ENCODE peak calls at places on chromosomes 12 and 14, in five cellular contexts. A is AG09319, K is Panc1, W is fibroblast of pulmonary artery, P is activated B cell treated with CpG ODN at 0.5 μM for 24 hours. B is an unnamed sample.

GRCh38 chr12:12779529-12779928 is 5.9 kb upstream of the APOLD1 start:
- DNase-seq in A (peak), K (no peak), W (peak), P (no peak), B (no peak)

GRCh38 chr14:70907996-70908917 is 998 bp downstream of the PCNX1 start:
- DNase-seq in A (no peak), K (no peak), W (peak), P (peak), B (no peak)

GRCh38 chr12:43776498-43776897 is 17.7 kb downstream of the IRAK4 start:
- DNase-seq in A (no peak), K (no peak), W (peak), P (no peak), B (no peak)

GRCh38 chr12:101819467-101819866 is 11.3 kb downstream of the GNPTAB start:
- DNase-seq in A (no peak), K (no peak), W (no peak), P (no peak), B (no peak)

GRCh38 chr12:104006929-104007328 is 41.3 kb downstream of the TDG start:
- DNase-seq in A (no peak), K (no peak), W (peak), P (no peak), B (no peak)

GRCh38 chr12:57248934-57249742 is 1.8 kb downstream of the STAC3 start:
- DNase-seq in A (no peak), K (no peak), W (no peak), P (no peak), B (no peak)

GRCh38 chr14:34498684-34499412 is 36.8 kb upstream of the SPTSSA start:
- DNase-seq in A (no peak), K (no peak), W (peak), P (no peak), B (no peak)

GRCh38 chr12:96710127-96710745 is 196.8 kb upstream of the NEDD1 start:
- DNase-seq in A (no peak), K (no peak), W (no peak), P (no peak), B (no peak)

GRCh38 chr12:4269279-4269991 is 4.1 kb upstream of the CCND2 start:
- DNase-seq in A (no peak), K (no peak), W (peak), P (peak), B (peak)

GRCh38 chr14:21103165-21103709 is 2.4 kb downstream of the TMEM253 start:
- DNase-seq in A (no peak), K (no peak), W (no peak), P (no peak), B (no peak)

GRCh38 chr12:81502912-81503695 is 256.0 kb downstream of the PPFIA2 start:
- DNase-seq in A (peak), K (no peak), W (peak), P (no peak), B (no peak)

GRCh38 chr12:98516184-98516873 is 939 bp downstream of the TMPO start:
- DNase-seq in A (peak), K (peak), W (peak), P (peak), B (peak)

GRCh38 chr12:131402781-131403396 is 308.0 kb upstream of the SFSWAP start:
- DNase-seq in A (no peak), K (no peak), W (no peak), P (no peak), B (no peak)

GRCh38 chr14:68770553-68771286 is 22.1 kb downstream of the ZFP36L1 start:
- DNase-seq in A (no peak), K (no peak), W (no peak), P (no peak), B (no peak)

GRCh38 chr12:16581416-16581815 is 24.5 kb downstream of the LMO3 start:
- DNase-seq in A (no peak), K (no peak), W (peak), P (no peak), B (no peak)

GRCh38 chr12:7411343-7411742 is 32.6 kb downstream of the CD163L1 start:
- DNase-seq in A (no peak), K (no peak), W (no peak), P (no peak), B (peak)

DNA sequence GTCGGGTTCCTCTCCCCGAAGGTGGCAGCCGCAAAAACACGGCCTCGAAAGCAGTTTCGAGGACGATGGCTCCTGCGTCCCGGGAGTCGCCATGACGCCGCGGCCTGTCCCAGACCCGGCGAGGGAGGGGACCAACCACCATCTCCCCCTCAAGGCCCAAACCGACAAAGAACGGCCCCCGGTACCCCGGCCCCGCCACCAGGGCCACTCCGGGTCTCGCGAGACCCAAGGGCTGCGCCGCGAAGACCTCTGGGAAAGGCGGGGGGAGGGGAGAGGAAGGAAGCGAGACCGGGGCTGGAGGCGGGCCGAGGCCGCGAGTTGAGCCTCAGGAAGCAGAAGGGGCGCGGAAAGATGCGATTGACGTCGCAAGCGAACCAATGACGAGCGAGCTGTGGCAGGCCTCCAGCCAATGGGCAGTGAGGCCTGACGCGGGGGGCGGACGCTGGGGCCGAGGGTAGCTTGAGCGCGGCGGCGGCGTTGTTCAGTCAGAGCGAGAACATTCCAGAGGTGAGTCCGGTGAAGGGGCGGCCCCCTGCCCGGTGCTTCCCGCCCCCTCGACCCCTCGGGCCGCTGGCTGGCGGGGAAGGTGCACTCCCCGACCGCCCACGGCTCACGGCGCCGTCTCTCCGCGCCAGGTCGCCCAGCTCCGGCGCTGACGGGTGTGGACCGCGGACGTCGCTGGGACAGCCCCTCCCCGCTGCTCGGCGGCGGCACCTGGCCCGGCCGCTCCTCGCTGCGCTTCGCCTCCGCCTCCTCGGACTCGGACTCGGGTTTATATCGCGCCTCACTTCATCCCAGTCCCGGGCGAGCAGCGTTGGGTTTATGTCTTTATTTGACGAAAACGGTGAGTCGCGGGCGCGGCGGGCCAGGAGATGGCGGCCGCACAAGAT is at the start of gene EIF5:
- DNase-seq in A (peak), K (peak), W (peak), P (peak), B (peak)
- TF ChIP-seq CTCF in A (no peak), K (no peak), W (no peak), P (no peak), B (peak)

GRCh38 chr12:89521348-89522238 is 3.0 kb downstream of the GALNT4 start:
- DNase-seq in A (no peak), K (no peak), W (peak), P (no peak), B (no peak)

GRCh38 chr12:89513544-89513943 is 11.1 kb downstream of the GALNT4 start:
- DNase-seq in A (no peak), K (no peak), W (no peak), P (no peak), B (no peak)

GRCh38 chr12:89514751-89515150 is 9.8 kb downstream of the GALNT4 start:
- DNase-seq in A (no peak), K (no peak), W (no peak), P (no peak), B (no peak)

GRCh38 chr12:89517648-89518047 is 6.9 kb downstream of the GALNT4 start:
- DNase-seq in A (no peak), K (no peak), W (no peak), P (no peak), B (no peak)

GRCh38 chr12:89516633-89517032 is 8.0 kb downstream of the GALNT4 start:
- DNase-seq in A (no peak), K (no peak), W (no peak), P (no peak), B (no peak)
- TF ChIP-seq CTCF in A (no peak), K (no peak), W (no peak), P (no peak), B (no peak)

GRCh38 chr14:74860899-74861733 is 14.8 kb downstream of the PROX2 start:
- DNase-seq in A (no peak), K (peak), W (peak), P (peak), B (peak)
- TF ChIP-seq CTCF in A (peak), K (peak), W (peak), P (no peak), B (peak)

GRCh38 chr14:88929656-88930436 is 105.4 kb downstream of the TTC8 start:
- DNase-seq in A (no peak), K (no peak), W (no peak), P (no peak), B (no peak)
- TF ChIP-seq CTCF in A (no peak), K (peak), W (peak), P (no peak), B (peak)